ENCODE peak calls at places on chromosomes 7 and 10, in six cellular contexts. One of them, this sample, is unnamed.

GRCh38 chr10:60707841-60708240 is 70.4 kb upstream of the CDK1 start:
- DNase-seq in islet precursor cell: no peak
- DNase-seq in stimulated activated CD8-positive, alpha-beta memory T cell treated with anti-CD3 and anti-CD28 coated beads, Interleukin-15, amount 100 ng/mL, for 24 hours: no peak
- DNase-seq in NCI-H1105: no peak
- DNase-seq in OCI-LY7: no peak
- DNase-seq in stimulated activated CD4-positive, alpha-beta T cell treated with anti-CD3 and anti-CD28 coated beads, TNF-alpha, amount 100 ng/mL, for 4 hours: no peak
- DNase-seq in this sample: no peak

GRCh38 chr7:101557421-101557820 is 71.7 kb downstream of the MYL10 start:
- DNase-seq in stimulated activated CD4-positive, alpha-beta T cell treated with anti-CD3 and anti-CD28 coated beads, TNF-alpha, amount 100 ng/mL, for 4 hours: no peak
- DNase-seq in NCI-H1105: no peak
- DNase-seq in OCI-LY7: no peak
- DNase-seq in stimulated activated CD8-positive, alpha-beta memory T cell treated with anti-CD3 and anti-CD28 coated beads, Interleukin-15, amount 100 ng/mL, for 24 hours: no peak
- DNase-seq in islet precursor cell: peak
- DNase-seq in this sample: no peak

GRCh38 chr7:2008101-2008935 is 224.4 kb downstream of the MAD1L1 start:
- DNase-seq in islet precursor cell: peak
- DNase-seq in stimulated activated CD8-positive, alpha-beta memory T cell treated with anti-CD3 and anti-CD28 coated beads, Interleukin-15, amount 100 ng/mL, for 24 hours: no peak
- DNase-seq in NCI-H1105: no peak
- DNase-seq in stimulated activated CD4-positive, alpha-beta T cell treated with anti-CD3 and anti-CD28 coated beads, TNF-alpha, amount 100 ng/mL, for 4 hours: no peak
- DNase-seq in OCI-LY7: no peak
- DNase-seq in this sample: no peak

GRCh38 chr7:92043637-92044036 is 90.6 kb downstream of the CYP51A1 start:
- DNase-seq in stimulated activated CD8-positive, alpha-beta memory T cell treated with anti-CD3 and anti-CD28 coated beads, Interleukin-15, amount 100 ng/mL, for 24 hours: no peak
- DNase-seq in OCI-LY7: no peak
- DNase-seq in islet precursor cell: no peak
- DNase-seq in NCI-H1105: no peak
- DNase-seq in stimulated activated CD4-positive, alpha-beta T cell treated with anti-CD3 and anti-CD28 coated beads, TNF-alpha, amount 100 ng/mL, for 4 hours: no peak
- DNase-seq in this sample: no peak

GRCh38 chr7:17234398-17235021 is 63.9 kb upstream of the AHR start:
- DNase-seq in OCI-LY7: no peak
- DNase-seq in stimulated activated CD8-positive, alpha-beta memory T cell treated with anti-CD3 and anti-CD28 coated beads, Interleukin-15, amount 100 ng/mL, for 24 hours: no peak
- DNase-seq in stimulated activated CD4-positive, alpha-beta T cell treated with anti-CD3 and anti-CD28 coated beads, TNF-alpha, amount 100 ng/mL, for 4 hours: no peak
- DNase-seq in islet precursor cell: no peak
- DNase-seq in NCI-H1105: no peak
- DNase-seq in this sample: peak

GRCh38 chr10:122084286-122085041 is 95.5 kb downstream of the TACC2 start:
- DNase-seq in NCI-H1105: no peak
- DNase-seq in stimulated activated CD4-positive, alpha-beta T cell treated with anti-CD3 and anti-CD28 coated beads, TNF-alpha, amount 100 ng/mL, for 4 hours: no peak
- DNase-seq in OCI-LY7: no peak
- DNase-seq in stimulated activated CD8-positive, alpha-beta memory T cell treated with anti-CD3 and anti-CD28 coated beads, Interleukin-15, amount 100 ng/mL, for 24 hours: no peak
- DNase-seq in islet precursor cell: no peak
- DNase-seq in this sample: no peak

GRCh38 chr10:79221110-79222051 is 125.9 kb upstream of the PPIF start:
- DNase-seq in OCI-LY7: no peak
- DNase-seq in stimulated activated CD8-positive, alpha-beta memory T cell treated with anti-CD3 and anti-CD28 coated beads, Interleukin-15, amount 100 ng/mL, for 24 hours: no peak
- DNase-seq in NCI-H1105: no peak
- DNase-seq in islet precursor cell: peak
- DNase-seq in stimulated activated CD4-positive, alpha-beta T cell treated with anti-CD3 and anti-CD28 coated beads, TNF-alpha, amount 100 ng/mL, for 4 hours: no peak
- DNase-seq in this sample: peak

GRCh38 chr10:44069573-44069972 is 315.3 kb downstream of the CXCL12 start:
- DNase-seq in OCI-LY7: no peak
- DNase-seq in stimulated activated CD4-positive, alpha-beta T cell treated with anti-CD3 and anti-CD28 coated beads, TNF-alpha, amount 100 ng/mL, for 4 hours: no peak
- DNase-seq in islet precursor cell: no peak
- DNase-seq in stimulated activated CD8-positive, alpha-beta memory T cell treated with anti-CD3 and anti-CD28 coated beads, Interleukin-15, amount 100 ng/mL, for 24 hours: no peak
- DNase-seq in NCI-H1105: no peak
- DNase-seq in this sample: no peak

GRCh38 chr10:12067336-12067735 is 1.4 kb upstream of the DHTKD1 start:
- DNase-seq in NCI-H1105: no peak
- DNase-seq in stimulated activated CD4-positive, alpha-beta T cell treated with anti-CD3 and anti-CD28 coated beads, TNF-alpha, amount 100 ng/mL, for 4 hours: no peak
- DNase-seq in islet precursor cell: no peak
- DNase-seq in stimulated activated CD8-positive, alpha-beta memory T cell treated with anti-CD3 and anti-CD28 coated beads, Interleukin-15, amount 100 ng/mL, for 24 hours: no peak
- DNase-seq in OCI-LY7: no peak
- DNase-seq in this sample: no peak

GRCh38 chr10:119206603-119207366 is 586 bp upstream of the GRK5 start:
- DNase-seq in OCI-LY7: peak
- DNase-seq in islet precursor cell: peak
- DNase-seq in stimulated activated CD8-positive, alpha-beta memory T cell treated with anti-CD3 and anti-CD28 coated beads, Interleukin-15, amount 100 ng/mL, for 24 hours: peak
- DNase-seq in NCI-H1105: peak
- DNase-seq in stimulated activated CD4-positive, alpha-beta T cell treated with anti-CD3 and anti-CD28 coated beads, TNF-alpha, amount 100 ng/mL, for 4 hours: peak
- DNase-seq in this sample: peak

GRCh38 chr7:136685506-136685905 is 182.9 kb upstream of the CHRM2 start:
- DNase-seq in stimulated activated CD8-positive, alpha-beta memory T cell treated with anti-CD3 and anti-CD28 coated beads, Interleukin-15, amount 100 ng/mL, for 24 hours: no peak
- DNase-seq in NCI-H1105: no peak
- DNase-seq in islet precursor cell: no peak
- DNase-seq in stimulated activated CD4-positive, alpha-beta T cell treated with anti-CD3 and anti-CD28 coated beads, TNF-alpha, amount 100 ng/mL, for 4 hours: no peak
- DNase-seq in OCI-LY7: no peak
- DNase-seq in this sample: peak

GRCh38 chr10:118805146-118805545 is 50.4 kb upstream of the CACUL1 start:
- DNase-seq in stimulated activated CD4-positive, alpha-beta T cell treated with anti-CD3 and anti-CD28 coated beads, TNF-alpha, amount 100 ng/mL, for 4 hours: no peak
- DNase-seq in stimulated activated CD8-positive, alpha-beta memory T cell treated with anti-CD3 and anti-CD28 coated beads, Interleukin-15, amount 100 ng/mL, for 24 hours: no peak
- DNase-seq in OCI-LY7: no peak
- DNase-seq in NCI-H1105: no peak
- DNase-seq in islet precursor cell: peak
- DNase-seq in this sample: no peak

GRCh38 chr7:102287465-102288146 is 938 bp downstream of the SH2B2 start:
- DNase-seq in stimulated activated CD4-positive, alpha-beta T cell treated with anti-CD3 and anti-CD28 coated beads, TNF-alpha, amount 100 ng/mL, for 4 hours: no peak
- DNase-seq in OCI-LY7: peak
- DNase-seq in islet precursor cell: peak
- DNase-seq in stimulated activated CD8-positive, alpha-beta memory T cell treated with anti-CD3 and anti-CD28 coated beads, Interleukin-15, amount 100 ng/mL, for 24 hours: no peak
- DNase-seq in NCI-H1105: peak
- DNase-seq in this sample: peak

GRCh38 chr7:106143711-106144347 is 31.7 kb upstream of the SYPL1 start:
- DNase-seq in stimulated activated CD8-positive, alpha-beta memory T cell treated with anti-CD3 and anti-CD28 coated beads, Interleukin-15, amount 100 ng/mL, for 24 hours: no peak
- DNase-seq in islet precursor cell: no peak
- DNase-seq in stimulated activated CD4-positive, alpha-beta T cell treated with anti-CD3 and anti-CD28 coated beads, TNF-alpha, amount 100 ng/mL, for 4 hours: no peak
- DNase-seq in OCI-LY7: peak
- DNase-seq in NCI-H1105: no peak
- DNase-seq in this sample: no peak

GRCh38 chr10:88152720-88153119 is 289.3 kb downstream of the PTEN start:
- DNase-seq in stimulated activated CD8-positive, alpha-beta memory T cell treated with anti-CD3 and anti-CD28 coated beads, Interleukin-15, amount 100 ng/mL, for 24 hours: no peak
- DNase-seq in NCI-H1105: no peak
- DNase-seq in stimulated activated CD4-positive, alpha-beta T cell treated with anti-CD3 and anti-CD28 coated beads, TNF-alpha, amount 100 ng/mL, for 4 hours: no peak
- DNase-seq in OCI-LY7: peak
- DNase-seq in islet precursor cell: peak
- DNase-seq in this sample: no peak

GRCh38 chr7:151814400-151814914 is 62.5 kb downstream of the PRKAG2 start:
- DNase-seq in OCI-LY7: no peak
- DNase-seq in stimulated activated CD4-positive, alpha-beta T cell treated with anti-CD3 and anti-CD28 coated beads, TNF-alpha, amount 100 ng/mL, for 4 hours: no peak
- DNase-seq in NCI-H1105: no peak
- DNase-seq in islet precursor cell: no peak
- DNase-seq in stimulated activated CD8-positive, alpha-beta memory T cell treated with anti-CD3 and anti-CD28 coated beads, Interleukin-15, amount 100 ng/mL, for 24 hours: no peak
- DNase-seq in this sample: no peak

GRCh38 chr10:87656431-87657072 is 3.1 kb upstream of the PAPSS2 start:
- DNase-seq in islet precursor cell: no peak
- DNase-seq in NCI-H1105: no peak
- DNase-seq in stimulated activated CD8-positive, alpha-beta memory T cell treated with anti-CD3 and anti-CD28 coated beads, Interleukin-15, amount 100 ng/mL, for 24 hours: no peak
- DNase-seq in OCI-LY7: peak
- DNase-seq in stimulated activated CD4-positive, alpha-beta T cell treated with anti-CD3 and anti-CD28 coated beads, TNF-alpha, amount 100 ng/mL, for 4 hours: no peak
- DNase-seq in this sample: peak

GRCh38 chr10:1036341-1036791 is 10.7 kb upstream of the IDI2 start:
- DNase-seq in stimulated activated CD8-positive, alpha-beta memory T cell treated with anti-CD3 and anti-CD28 coated beads, Interleukin-15, amount 100 ng/mL, for 24 hours: no peak
- DNase-seq in OCI-LY7: no peak
- DNase-seq in NCI-H1105: no peak
- DNase-seq in stimulated activated CD4-positive, alpha-beta T cell treated with anti-CD3 and anti-CD28 coated beads, TNF-alpha, amount 100 ng/mL, for 4 hours: no peak
- DNase-seq in islet precursor cell: no peak
- DNase-seq in this sample: no peak

GRCh38 chr10:131850490-131850880 is 50.3 kb upstream of the PPP2R2D start:
- DNase-seq in OCI-LY7: no peak
- DNase-seq in islet precursor cell: no peak
- DNase-seq in NCI-H1105: no peak
- DNase-seq in stimulated activated CD4-positive, alpha-beta T cell treated with anti-CD3 and anti-CD28 coated beads, TNF-alpha, amount 100 ng/mL, for 4 hours: no peak
- DNase-seq in stimulated activated CD8-positive, alpha-beta memory T cell treated with anti-CD3 and anti-CD28 coated beads, Interleukin-15, amount 100 ng/mL, for 24 hours: no peak
- DNase-seq in this sample: no peak

GRCh38 chr7:84232653-84233052 is 38.1 kb upstream of the SEMA3A start:
- DNase-seq in OCI-LY7: no peak
- DNase-seq in NCI-H1105: no peak
- DNase-seq in islet precursor cell: no peak
- DNase-seq in stimulated activated CD8-positive, alpha-beta memory T cell treated with anti-CD3 and anti-CD28 coated beads, Interleukin-15, amount 100 ng/mL, for 24 hours: no peak
- DNase-seq in stimulated activated CD4-positive, alpha-beta T cell treated with anti-CD3 and anti-CD28 coated beads, TNF-alpha, amount 100 ng/mL, for 4 hours: no peak
- DNase-seq in this sample: no peak

GRCh38 chr10:35600193-35600592 is 4.9 kb upstream of the GJD4 start:
- DNase-seq in stimulated activated CD4-positive, alpha-beta T cell treated with anti-CD3 and anti-CD28 coated beads, TNF-alpha, amount 100 ng/mL, for 4 hours: no peak
- DNase-seq in stimulated activated CD8-positive, alpha-beta memory T cell treated with anti-CD3 and anti-CD28 coated beads, Interleukin-15, amount 100 ng/mL, for 24 hours: no peak
- DNase-seq in islet precursor cell: no peak
- DNase-seq in OCI-LY7: no peak
- DNase-seq in NCI-H1105: no peak
- DNase-seq in this sample: peak

GRCh38 chr10:84329094-84329611 is 764 bp downstream of the CCSER2 start:
- DNase-seq in NCI-H1105: no peak
- DNase-seq in islet precursor cell: peak
- DNase-seq in stimulated activated CD4-positive, alpha-beta T cell treated with anti-CD3 and anti-CD28 coated beads, TNF-alpha, amount 100 ng/mL, for 4 hours: no peak
- DNase-seq in OCI-LY7: peak
- DNase-seq in stimulated activated CD8-positive, alpha-beta memory T cell treated with anti-CD3 and anti-CD28 coated beads, Interleukin-15, amount 100 ng/mL, for 24 hours: peak
- DNase-seq in this sample: peak

GRCh38 chr7:118184392-118184899 is 482 bp downstream of the LSM8 start:
- DNase-seq in stimulated activated CD8-positive, alpha-beta memory T cell treated with anti-CD3 and anti-CD28 coated beads, Interleukin-15, amount 100 ng/mL, for 24 hours: no peak
- DNase-seq in stimulated activated CD4-positive, alpha-beta T cell treated with anti-CD3 and anti-CD28 coated beads, TNF-alpha, amount 100 ng/mL, for 4 hours: no peak
- DNase-seq in NCI-H1105: no peak
- DNase-seq in OCI-LY7: peak
- DNase-seq in islet precursor cell: no peak
- DNase-seq in this sample: peak

GRCh38 chr7:37683263-37684120 is at the start of gene GPR141:
- DNase-seq in NCI-H1105: no peak
- DNase-seq in stimulated activated CD4-positive, alpha-beta T cell treated with anti-CD3 and anti-CD28 coated beads, TNF-alpha, amount 100 ng/mL, for 4 hours: no peak
- DNase-seq in OCI-LY7: peak
- DNase-seq in islet precursor cell: no peak
- DNase-seq in stimulated activated CD8-positive, alpha-beta memory T cell treated with anti-CD3 and anti-CD28 coated beads, Interleukin-15, amount 100 ng/mL, for 24 hours: no peak
- DNase-seq in this sample: peak

GRCh38 chr10:46317889-46318288 is 31.1 kb downstream of the ANTXRL start:
- DNase-seq in stimulated activated CD4-positive, alpha-beta T cell treated with anti-CD3 and anti-CD28 coated beads, TNF-alpha, amount 100 ng/mL, for 4 hours: no peak
- DNase-seq in NCI-H1105: no peak
- DNase-seq in OCI-LY7: no peak
- DNase-seq in islet precursor cell: peak
- DNase-seq in stimulated activated CD8-positive, alpha-beta memory T cell treated with anti-CD3 and anti-CD28 coated beads, Interleukin-15, amount 100 ng/mL, for 24 hours: no peak
- DNase-seq in this sample: no peak

GRCh38 chr7:142739927-142740492 is 9.3 kb upstream of the PRSS1 start:
- DNase-seq in stimulated activated CD4-positive, alpha-beta T cell treated with anti-CD3 and anti-CD28 coated beads, TNF-alpha, amount 100 ng/mL, for 4 hours: no peak
- DNase-seq in NCI-H1105: no peak
- DNase-seq in OCI-LY7: peak
- DNase-seq in stimulated activated CD8-positive, alpha-beta memory T cell treated with anti-CD3 and anti-CD28 coated beads, Interleukin-15, amount 100 ng/mL, for 24 hours: no peak
- DNase-seq in islet precursor cell: peak
- DNase-seq in this sample: no peak

GRCh38 chr7:131574741-131575140 is 18.3 kb upstream of the PODXL start:
- DNase-seq in OCI-LY7: no peak
- DNase-seq in islet precursor cell: no peak
- DNase-seq in stimulated activated CD4-positive, alpha-beta T cell treated with anti-CD3 and anti-CD28 coated beads, TNF-alpha, amount 100 ng/mL, for 4 hours: no peak
- DNase-seq in NCI-H1105: no peak
- DNase-seq in stimulated activated CD8-positive, alpha-beta memory T cell treated with anti-CD3 and anti-CD28 coated beads, Interleukin-15, amount 100 ng/mL, for 24 hours: no peak
- DNase-seq in this sample: no peak

GRCh38 chr10:108496131-108496530 is 1331.6 kb upstream of the SORCS1 start:
- DNase-seq in NCI-H1105: no peak
- DNase-seq in islet precursor cell: no peak
- DNase-seq in OCI-LY7: no peak
- DNase-seq in stimulated activated CD4-positive, alpha-beta T cell treated with anti-CD3 and anti-CD28 coated beads, TNF-alpha, amount 100 ng/mL, for 4 hours: no peak
- DNase-seq in stimulated activated CD8-positive, alpha-beta memory T cell treated with anti-CD3 and anti-CD28 coated beads, Interleukin-15, amount 100 ng/mL, for 24 hours: no peak
- DNase-seq in this sample: no peak

GRCh38 chr7:17984288-17984687 is 43.4 kb downstream of the PRPS1L1 start:
- DNase-seq in NCI-H1105: no peak
- DNase-seq in stimulated activated CD8-positive, alpha-beta memory T cell treated with anti-CD3 and anti-CD28 coated beads, Interleukin-15, amount 100 ng/mL, for 24 hours: no peak
- DNase-seq in islet precursor cell: no peak
- DNase-seq in OCI-LY7: no peak
- DNase-seq in stimulated activated CD4-positive, alpha-beta T cell treated with anti-CD3 and anti-CD28 coated beads, TNF-alpha, amount 100 ng/mL, for 4 hours: no peak
- DNase-seq in this sample: no peak

GRCh38 chr10:72316748-72317435 is 37.8 kb downstream of the DNAJB12 start:
- DNase-seq in islet precursor cell: no peak
- DNase-seq in OCI-LY7: peak
- DNase-seq in NCI-H1105: no peak
- DNase-seq in stimulated activated CD4-positive, alpha-beta T cell treated with anti-CD3 and anti-CD28 coated beads, TNF-alpha, amount 100 ng/mL, for 4 hours: no peak
- DNase-seq in stimulated activated CD8-positive, alpha-beta memory T cell treated with anti-CD3 and anti-CD28 coated beads, Interleukin-15, amount 100 ng/mL, for 24 hours: no peak
- DNase-seq in this sample: no peak

GRCh38 chr10:63421591-63421990 is 44.2 kb downstream of the JMJD1C start:
- DNase-seq in NCI-H1105: no peak
- DNase-seq in stimulated activated CD4-positive, alpha-beta T cell treated with anti-CD3 and anti-CD28 coated beads, TNF-alpha, amount 100 ng/mL, for 4 hours: no peak
- DNase-seq in OCI-LY7: peak
- DNase-seq in islet precursor cell: no peak
- DNase-seq in stimulated activated CD8-positive, alpha-beta memory T cell treated with anti-CD3 and anti-CD28 coated beads, Interleukin-15, amount 100 ng/mL, for 24 hours: no peak
- DNase-seq in this sample: no peak

GRCh38 chr7:105751054-105751453 is 125.3 kb downstream of the ATXN7L1 start:
- DNase-seq in stimulated activated CD8-positive, alpha-beta memory T cell treated with anti-CD3 and anti-CD28 coated beads, Interleukin-15, amount 100 ng/mL, for 24 hours: no peak
- DNase-seq in islet precursor cell: no peak
- DNase-seq in stimulated activated CD4-positive, alpha-beta T cell treated with anti-CD3 and anti-CD28 coated beads, TNF-alpha, amount 100 ng/mL, for 4 hours: no peak
- DNase-seq in NCI-H1105: no peak
- DNase-seq in OCI-LY7: no peak
- DNase-seq in this sample: no peak

GRCh38 chr7:14381306-14381705 is 391.8 kb upstream of the ETV1 start:
- DNase-seq in NCI-H1105: no peak
- DNase-seq in OCI-LY7: no peak
- DNase-seq in stimulated activated CD4-positive, alpha-beta T cell treated with anti-CD3 and anti-CD28 coated beads, TNF-alpha, amount 100 ng/mL, for 4 hours: no peak
- DNase-seq in islet precursor cell: no peak
- DNase-seq in stimulated activated CD8-positive, alpha-beta memory T cell treated with anti-CD3 and anti-CD28 coated beads, Interleukin-15, amount 100 ng/mL, for 24 hours: no peak
- DNase-seq in this sample: no peak

GRCh38 chr10:111944331-111944730 is 239.2 kb downstream of the GPAM start:
- DNase-seq in stimulated activated CD4-positive, alpha-beta T cell treated with anti-CD3 and anti-CD28 coated beads, TNF-alpha, amount 100 ng/mL, for 4 hours: no peak
- DNase-seq in islet precursor cell: peak
- DNase-seq in OCI-LY7: no peak
- DNase-seq in NCI-H1105: no peak
- DNase-seq in stimulated activated CD8-positive, alpha-beta memory T cell treated with anti-CD3 and anti-CD28 coated beads, Interleukin-15, amount 100 ng/mL, for 24 hours: no peak
- DNase-seq in this sample: no peak

GRCh38 chr10:33303988-33304387 is 30.5 kb downstream of the NRP1 start:
- DNase-seq in stimulated activated CD4-positive, alpha-beta T cell treated with anti-CD3 and anti-CD28 coated beads, TNF-alpha, amount 100 ng/mL, for 4 hours: no peak
- DNase-seq in islet precursor cell: no peak
- DNase-seq in NCI-H1105: no peak
- DNase-seq in stimulated activated CD8-positive, alpha-beta memory T cell treated with anti-CD3 and anti-CD28 coated beads, Interleukin-15, amount 100 ng/mL, for 24 hours: no peak
- DNase-seq in OCI-LY7: no peak
- DNase-seq in this sample: no peak

GRCh38 chr7:82810558-82811259 is 352.0 kb downstream of the PCLO start:
- DNase-seq in islet precursor cell: no peak
- DNase-seq in stimulated activated CD4-positive, alpha-beta T cell treated with anti-CD3 and anti-CD28 coated beads, TNF-alpha, amount 100 ng/mL, for 4 hours: no peak
- DNase-seq in NCI-H1105: peak
- DNase-seq in stimulated activated CD8-positive, alpha-beta memory T cell treated with anti-CD3 and anti-CD28 coated beads, Interleukin-15, amount 100 ng/mL, for 24 hours: no peak
- DNase-seq in OCI-LY7: peak
- DNase-seq in this sample: peak